ENCODE peak calls at places on chromosomes 6 and 20, in six cellular contexts. S is effector memory CD4-positive, alpha-beta T cell; A is heart left ventricle; M is transverse colon; U is CD4-positive, CD25-positive, alpha-beta regulatory T cell; Y is mesenchymal stem cell. B is an unnamed sample. For H3K4me1, the result is how much of the 10 kb centered on the place peaks cover.

GRCh38 chr6:26380256-26380655 is 2.7 kb upstream of the BTN2A2 start:
- DNase-seq in Y (no peak), M (no peak), S (no peak), U (no peak), A (no peak), B (no peak)

GRCh38 chr20:37538003-37538402 is 10.3 kb upstream of the BLCAP start:
- DNase-seq in S (no peak), U (no peak), Y (peak), A (no peak), M (no peak), B (no peak)

GRCh38 chr6:167550936-167551633 is 226.2 kb downstream of the TTLL2 start:
- DNase-seq in Y (no peak), M (peak), U (no peak), A (peak), S (no peak), B (peak)

GRCh38 chr6:107244082-107244741 is 128.9 kb upstream of the BEND3 start:
- DNase-seq in U (no peak), Y (no peak), S (no peak), M (no peak), A (no peak), B (no peak)

GRCh38 chr6:43771858-43772570 is 2.0 kb downstream of the VEGFA start:
- DNase-seq in A (peak), Y (peak), U (no peak), S (no peak), M (peak), B (peak)

GRCh38 chr6:131023834-131024504 is 39.1 kb downstream of the EPB41L2 start:
- DNase-seq in U (no peak), S (no peak), Y (peak), A (no peak), M (no peak), B (no peak)

GRCh38 chr6:167462913-167463312 is 138.0 kb downstream of the TTLL2 start:
- DNase-seq in U (no peak), A (no peak), Y (no peak), M (no peak), S (no peak), B (no peak)

GRCh38 chr6:82843291-82843885 is 222.3 kb downstream of the UBE3D start:
- DNase-seq in Y (no peak), M (no peak), A (no peak), S (no peak), U (no peak), B (no peak)

GRCh38 chr6:2893276-2893675 is 9.8 kb downstream of the SERPINB9 start:
- DNase-seq in U (no peak), Y (no peak), M (no peak), A (no peak), S (no peak), B (no peak)

GRCh38 chr6:7146079-7146828 is 38.5 kb downstream of the RREB1 start:
- DNase-seq in U (no peak), M (peak), A (peak), Y (peak), S (no peak), B (no peak)

GRCh38 chr6:75012018-75012417 is 193.8 kb downstream of the COL12A1 start:
- DNase-seq in A (no peak), S (no peak), Y (no peak), U (no peak), M (no peak), B (no peak)

GRCh38 chr20:14337400-14338171 is at the start of gene FLRT3:
- DNase-seq in S (no peak), Y (peak), U (no peak), M (peak), A (peak), B (peak)

GRCh38 chr6:84103029-84103428 is 69.5 kb downstream of the MRAP2 start:
- DNase-seq in S (no peak), Y (no peak), A (no peak), U (no peak), M (no peak), B (no peak)

GRCh38 chr6:109420751-109421150 is 19.7 kb downstream of the PPIL6 start:
- DNase-seq in M (no peak), U (no peak), S (no peak), Y (no peak), A (no peak), B (no peak)

GRCh38 chr20:44780226-44780625 is 30.1 kb downstream of the RIMS4 start:
- DNase-seq in S (no peak), U (no peak), A (no peak), Y (peak), M (peak), B (peak)

GRCh38 chr6:125120054-125120590 is 33.5 kb upstream of the TPD52L1 start:
- DNase-seq in U (no peak), S (no peak), Y (no peak), A (no peak), M (no peak), B (no peak)

GRCh38 chr20:13913517-13913916 is 76.9 kb downstream of the SEL1L2 start:
- DNase-seq in Y (no peak), U (no peak), A (no peak), M (no peak), S (no peak), B (no peak)

GRCh38 chr6:108653864-108654402 is 93.2 kb downstream of the FOXO3 start:
- DNase-seq in U (no peak), A (peak), Y (no peak), S (no peak), M (no peak), B (peak)

GRCh38 chr6:53326372-53327016 is 22.3 kb downstream of the ELOVL5 start:
- DNase-seq in U (no peak), M (peak), Y (peak), A (peak), S (no peak), B (peak)

GRCh38 chr6:6825153-6825847 is 236.8 kb downstream of the LY86 start:
- DNase-seq in U (no peak), A (no peak), S (no peak), Y (no peak), M (peak), B (no peak)

GRCh38 chr6:111590209-111590955 is 15.3 kb downstream of the TRAF3IP2 start:
- DNase-seq in M (no peak), A (no peak), U (no peak), S (no peak), Y (no peak), B (no peak)

GRCh38 chr6:118580585-118581419 is 32.7 kb downstream of the PLN start:
- DNase-seq in M (no peak), A (peak), U (no peak), S (no peak), Y (peak), B (no peak)

GRCh38 chr6:26216886-26217713 is 129.9 kb downstream of the HFE start:
- DNase-seq in S (peak), A (peak), M (peak), Y (peak), U (no peak), B (peak)

GRCh38 chr20:47774081-47774777 is 11.1 kb downstream of the SULF2 start:
- DNase-seq in S (no peak), M (peak), Y (no peak), A (peak), U (no peak), B (no peak)

GRCh38 chr6:158688860-158689259 is 39.0 kb downstream of the SYTL3 start:
- DNase-seq in Y (no peak), U (no peak), M (no peak), A (no peak), S (no peak), B (no peak)

GRCh38 chr6:150004101-150004782 is 21.1 kb downstream of the RAET1L start:
- DNase-seq in S (peak), A (no peak), M (no peak), Y (no peak), U (peak), B (no peak)

DNA sequence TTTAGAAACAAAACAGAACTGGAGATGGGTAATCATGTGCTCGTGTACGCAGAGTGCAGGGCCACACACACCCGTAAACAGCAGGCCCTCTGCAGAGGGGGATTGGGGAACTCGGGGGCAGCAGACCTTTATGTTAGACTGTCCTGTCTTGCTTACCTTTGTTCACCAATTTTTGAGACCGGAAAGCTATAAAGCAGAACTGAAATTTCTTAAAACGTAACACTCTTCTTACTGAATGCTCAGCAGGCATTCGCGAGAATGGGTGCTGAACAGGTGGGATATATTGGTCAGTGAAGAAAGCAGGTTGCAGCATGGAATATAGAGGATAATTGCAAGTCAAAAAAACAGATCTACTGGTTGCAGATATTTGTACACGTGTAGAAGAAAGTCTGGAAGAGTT is 211.1 kb downstream of the BMP7 start:
- DNase-seq in U (no peak), S (no peak), M (no peak), Y (no peak), A (no peak), B (no peak)
- H3K4me1 ChIP-seq in U (under half), S (under half), M (under half), Y (under half), A (under half), B (under half)

GRCh38 chr6:136762022-136762975 is 30.0 kb downstream of the MAP3K5 start:
- DNase-seq in A (peak), Y (no peak), S (no peak), M (no peak), U (no peak), B (no peak)

GRCh38 chr6:136761227-136761922 is 30.9 kb downstream of the MAP3K5 start:
- DNase-seq in Y (peak), A (peak), U (no peak), M (no peak), S (no peak), B (no peak)

GRCh38 chr6:136764522-136764993 is 27.7 kb downstream of the MAP3K5 start:
- DNase-seq in U (peak), A (no peak), S (no peak), Y (no peak), M (no peak), B (no peak)

GRCh38 chr6:136763716-136764521 is 28.4 kb downstream of the MAP3K5 start:
- DNase-seq in Y (no peak), A (no peak), U (no peak), S (no peak), M (no peak), B (no peak)

GRCh38 chr6:136763255-136763654 is 29.0 kb downstream of the MAP3K5 start:
- DNase-seq in M (no peak), S (no peak), Y (no peak), A (no peak), U (no peak), B (no peak)
- H3K4me1 ChIP-seq in M (under half), S (half or more), Y (under half), A (under half), U (half or more), B (under half)

GRCh38 chr20:62353289-62354030 is 13.7 kb downstream of the LAMA5 start:
- DNase-seq in U (no peak), S (no peak), Y (no peak), A (no peak), M (no peak), B (no peak)

GRCh38 chr20:62351469-62352401 is 15.4 kb downstream of the LAMA5 start:
- DNase-seq in S (no peak), M (no peak), A (no peak), U (no peak), Y (no peak), B (peak)

GRCh38 chr20:62354031-62354808 is 12.9 kb downstream of the LAMA5 start:
- DNase-seq in M (no peak), A (no peak), U (no peak), Y (no peak), S (no peak), B (peak)

GRCh38 chr20:62350629-62351422 is 16.3 kb downstream of the LAMA5 start:
- DNase-seq in S (no peak), Y (no peak), U (no peak), M (no peak), A (no peak), B (no peak)

DNA sequence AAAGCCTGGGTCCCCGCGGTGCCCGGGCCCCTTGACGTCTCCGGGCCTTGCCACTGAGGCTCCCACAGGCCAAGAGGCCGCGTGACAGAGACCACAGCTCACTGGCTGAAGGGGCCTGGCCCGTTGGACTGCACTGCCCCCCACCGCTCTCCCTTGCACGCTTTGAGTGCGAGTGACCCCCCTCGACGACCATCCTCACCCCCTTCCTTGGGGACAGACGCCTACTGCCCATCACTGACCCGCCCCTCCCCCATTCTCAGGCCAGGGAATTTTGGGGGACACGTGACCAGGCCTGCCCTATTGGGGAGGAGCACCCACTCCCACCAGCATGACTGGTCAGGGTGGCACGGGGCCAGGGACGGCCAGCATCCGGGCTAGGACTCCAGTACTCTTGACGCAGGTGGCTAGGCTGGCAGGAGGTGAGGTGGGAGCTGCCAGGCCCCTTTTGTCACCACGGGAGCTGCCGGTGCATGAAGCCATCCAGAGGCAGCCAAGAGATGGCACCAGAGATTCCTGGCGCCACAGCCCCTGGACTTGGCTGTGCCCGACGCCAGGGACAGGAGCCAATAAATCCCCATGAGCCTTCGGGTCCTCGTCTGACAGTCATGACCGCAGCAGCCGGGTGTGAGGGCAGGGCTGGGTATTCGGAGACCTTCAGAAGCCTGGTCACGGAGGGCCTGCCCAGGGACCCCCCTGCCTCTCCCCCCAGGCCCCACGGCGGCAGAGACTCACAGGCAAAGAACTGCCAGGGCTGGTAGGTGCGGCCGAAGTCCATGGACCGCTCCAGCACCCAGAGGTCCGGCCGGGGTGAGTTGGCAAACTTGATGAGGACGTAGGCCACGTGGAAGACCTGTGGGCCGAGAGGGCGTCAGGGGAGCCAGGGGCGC is 14.5 kb downstream of the LAMA5 start:
- DNase-seq in S (no peak), U (no peak), A (peak), Y (no peak), M (no peak), B (peak)
- H3K4me1 ChIP-seq in S (under half), U (under half), A (under half), Y (half or more), M (under half), B (under half)

DNA sequence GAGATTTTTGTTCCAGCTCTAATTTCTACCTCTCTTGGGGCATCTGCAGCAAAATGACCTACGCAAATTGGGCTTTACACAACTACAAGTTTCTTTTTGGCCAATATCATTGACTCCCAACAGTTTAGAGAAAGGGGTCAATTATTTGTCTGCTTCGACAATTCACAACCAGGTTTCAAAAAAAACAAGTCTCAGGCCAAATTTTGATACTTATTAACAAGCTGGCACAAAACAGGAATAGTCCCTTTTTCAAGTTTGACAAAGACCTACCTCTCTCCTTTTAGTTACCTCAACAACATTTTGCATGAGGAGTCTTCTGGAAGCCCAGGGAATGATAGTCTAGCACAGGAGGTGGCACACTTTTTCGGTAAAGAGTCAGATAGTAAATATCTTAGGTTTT is 97.9 kb upstream of the TSHZ2 start:
- DNase-seq in A (no peak), U (no peak), Y (no peak), S (no peak), M (no peak), B (no peak)
- H3K4me1 ChIP-seq in A (under half), U (under half), Y (under half), S (under half), M (under half), B (under half)

B was measured in ovary.